ENCODE peak calls at places on chromosomes 7 and 10, in eight cellular contexts. N is EL; C is Kasumi-1; E is T-helper 9 cell; K is cardiac muscle cell; V is activated CD8-positive, alpha-beta memory T cell treated with anti-CD3 and anti-CD28 coated beads for 24 hours; T is lower lobe of right lung; L is activated naive CD4-positive, alpha-beta T cell treated with anti-CD3 and anti-CD28 coated beads, Interleukin-2, amount 10 ng/mL, durations not matched to agents 7 days and 5 days. Y is an unnamed sample.

GRCh38 chr7:151460474-151460855 is 20.5 kb upstream of the CRYGN start:
- DNase-seq in N (no peak), K (no peak), L (no peak), C (no peak), T (no peak), E (no peak), V (peak), Y (no peak)

GRCh38 chr7:138684360-138684759 is 16.8 kb downstream of the SVOPL start:
- DNase-seq in V (no peak), E (no peak), L (no peak), N (no peak), K (no peak), T (no peak), C (no peak), Y (no peak)

GRCh38 chr7:1865809-1866255 is 195.8 kb downstream of the ELFN1 start:
- DNase-seq in N (no peak), T (no peak), K (no peak), C (no peak), V (no peak), L (no peak), E (no peak), Y (no peak)

GRCh38 chr10:97823734-97824133 is 25.9 kb upstream of the GOLGA7B start:
- DNase-seq in E (no peak), V (no peak), K (no peak), L (no peak), C (no peak), N (no peak), T (no peak), Y (no peak)

GRCh38 chr7:138350701-138351357 is 109.2 kb upstream of the TRIM24 start:
- DNase-seq in T (no peak), C (no peak), K (peak), L (no peak), N (no peak), E (no peak), V (no peak), Y (no peak)

GRCh38 chr10:8365935-8366911 is 311.7 kb downstream of the GATA3 start:
- DNase-seq in C (no peak), E (peak), T (no peak), N (peak), L (no peak), K (peak), V (no peak), Y (peak)

GRCh38 chr10:98956576-98957260 is 278.9 kb downstream of the HPSE2 start:
- DNase-seq in V (no peak), N (peak), K (peak), T (no peak), E (no peak), L (no peak), C (no peak), Y (peak)

GRCh38 chr7:29563590-29564454 is at the start of gene PRR15:
- DNase-seq in T (peak), L (no peak), K (peak), E (no peak), V (no peak), C (no peak), N (peak), Y (peak)

GRCh38 chr7:146115665-146116451 is 743 bp upstream of the CNTNAP2 start:
- DNase-seq in C (peak), K (peak), V (peak), L (peak), E (no peak), T (peak), N (no peak), Y (peak)

GRCh38 chr10:113381906-113382562 is 170.8 kb upstream of the HABP2 start:
- DNase-seq in T (no peak), N (peak), K (peak), L (peak), C (peak), V (no peak), E (no peak), Y (peak)

GRCh38 chr10:99775850-99776249 is 6.6 kb upstream of the ABCC2 start:
- DNase-seq in L (no peak), E (no peak), T (no peak), V (no peak), K (peak), C (no peak), N (peak), Y (no peak)

GRCh38 chr10:117152668-117153067 is 14.6 kb upstream of the VAX1 start:
- DNase-seq in K (no peak), L (no peak), E (no peak), V (no peak), T (no peak), N (no peak), C (no peak), Y (no peak)

GRCh38 chr10:47425813-47426419 is 41.8 kb upstream of the ZNF488 start:
- DNase-seq in V (peak), T (no peak), C (no peak), L (no peak), K (no peak), E (no peak), N (no peak), Y (no peak)

GRCh38 chr7:148852272-148852671 is 31.8 kb downstream of the EZH2 start:
- DNase-seq in K (no peak), N (peak), V (no peak), E (no peak), L (no peak), T (no peak), C (no peak), Y (no peak)

GRCh38 chr7:135858851-135859250 is 110.2 kb upstream of the FAM180A start:
- DNase-seq in N (no peak), E (no peak), K (no peak), L (no peak), C (no peak), T (no peak), V (no peak), Y (no peak)

GRCh38 chr7:79406371-79406770 is 47.1 kb downstream of the MAGI2 start:
- DNase-seq in L (no peak), T (no peak), E (no peak), N (no peak), V (no peak), C (no peak), K (no peak), Y (no peak)

GRCh38 chr10:133132711-133133291 is 27.2 kb upstream of the KNDC1 start:
- DNase-seq in K (no peak), L (no peak), T (peak), C (no peak), E (no peak), V (peak), N (no peak), Y (no peak)

GRCh38 chr10:14742382-14742781 is 32.3 kb downstream of the FAM107B start:
- DNase-seq in K (no peak), V (no peak), C (no peak), E (no peak), L (no peak), N (no peak), T (no peak), Y (no peak)

GRCh38 chr10:58393317-58393716 is 8.1 kb downstream of the TFAM start:
- DNase-seq in C (peak), V (no peak), K (peak), L (no peak), E (no peak), N (no peak), T (no peak), Y (no peak)